ENCODE peak calls at places on chromosomes 4 and X, in six cellular contexts. F is activated B cell treated with CpG ODN at 0.5 μM for 24 hours, N is NCI-H1930, O is GM23248, U is GM04504, K is mammary epithelial cell. Y is an unnamed sample.

GRCh38 chr4:119730644-119730995 is 102.0 kb upstream of the PDE5A start:
- DNase-seq in O (peak), K (no peak), F (no peak), N (no peak), U (no peak), Y (no peak)

GRCh38 chr4:183356173-183356825 is 34.1 kb upstream of the CLDN24 start:
- DNase-seq in F (no peak), N (no peak), O (no peak), K (no peak), U (no peak), Y (no peak)

GRCh38 chrX:48468247-48468671 is 1.8 kb downstream of the SLC38A5 start:
- DNase-seq in K (no peak), N (no peak), O (peak), F (no peak), U (no peak), Y (peak)

GRCh38 chr4:169485084-169485483 is 127.3 kb downstream of the NEK1 start:
- DNase-seq in U (no peak), K (peak), F (no peak), N (no peak), O (peak), Y (peak)

GRCh38 chr4:1208266-1208961 is 36.0 kb upstream of the SPON2 start:
- DNase-seq in K (no peak), N (no peak), F (no peak), U (no peak), O (no peak), Y (no peak)

GRCh38 chrX:318739-319578 is at the start of gene GTPBP6:
- DNase-seq in O (peak), F (peak), N (no peak), U (peak), K (peak), Y (peak)

GRCh38 chr4:173185832-173186545 is 17.4 kb downstream of the GALNT7 start:
- DNase-seq in O (no peak), N (peak), U (no peak), F (no peak), K (no peak), Y (no peak)

GRCh38 chr4:151796106-151796505 is 35.3 kb upstream of the GATB start:
- DNase-seq in O (no peak), F (no peak), K (no peak), N (no peak), U (no peak), Y (no peak)

GRCh38 chr4:76194325-76194724 is 19.3 kb downstream of the SCARB2 start:
- DNase-seq in F (no peak), K (peak), O (peak), U (peak), N (no peak), Y (peak)

GRCh38 chr4:68895561-68896198 is 55.9 kb downstream of the UGT2A3 start:
- DNase-seq in F (no peak), O (no peak), N (no peak), U (no peak), K (no peak), Y (no peak)

GRCh38 chrX:63930140-63930539 is 145.1 kb upstream of the ARHGEF9 start:
- DNase-seq in K (peak), U (no peak), F (no peak), O (peak), N (no peak), Y (peak)

GRCh38 chr4:60463846-60464502 is 736.2 kb upstream of the ADGRL3 start:
- DNase-seq in N (peak), K (peak), U (no peak), F (no peak), O (peak), Y (peak)

GRCh38 chrX:40423299-40423698 is 157.5 kb upstream of the ATP6AP2 start:
- DNase-seq in F (no peak), K (peak), U (no peak), O (peak), N (no peak), Y (no peak)

GRCh38 chrX:43822015-43822414 is 60.2 kb downstream of the MAOB start:
- DNase-seq in O (peak), N (no peak), K (peak), U (no peak), F (no peak), Y (peak)

GRCh38 chr4:88985088-88985779 is 71.8 kb downstream of the FAM13A start:
- DNase-seq in F (no peak), O (peak), N (no peak), K (peak), U (peak), Y (peak)

GRCh38 chr4:148341980-148342800 is 100.0 kb downstream of the NR3C2 start:
- DNase-seq in F (no peak), N (no peak), O (no peak), U (no peak), K (no peak), Y (no peak)

GRCh38 chrX:109920325-109920724 is 82.6 kb upstream of the TMEM164 start:
- DNase-seq in N (no peak), U (no peak), K (no peak), O (no peak), F (no peak), Y (no peak)

GRCh38 chr4:156560701-156561100 is 410.9 kb downstream of the PDGFC start:
- DNase-seq in K (peak), N (no peak), F (no peak), O (peak), U (no peak), Y (no peak)

GRCh38 chrX:119574394-119575266 is at the start of gene UBE2A:
- DNase-seq in N (peak), F (peak), O (peak), K (peak), U (peak), Y (peak)

GRCh38 chr4:10460313-10461047 is 3.3 kb upstream of the ZNF518B start:
- DNase-seq in U (no peak), K (peak), N (no peak), F (no peak), O (no peak), Y (no peak)

GRCh38 chrX:148632444-148632843 is 132.0 kb downstream of the AFF2 start:
- DNase-seq in N (no peak), F (no peak), O (no peak), U (no peak), K (no peak), Y (no peak)

GRCh38 chr4:17614416-17615299 is at the start of gene MED28:
- DNase-seq in U (peak), K (peak), F (peak), O (peak), N (peak), Y (peak)

Y was measured in GM03348.